ENCODE peak calls at places on chromosome 10, in six cellular contexts. I is osteoblast, C is Peyer's patch, K is EL, T is Calu3, J is psoas muscle. G is an unnamed sample.

GRCh38 chr10:78300526-78300925 is 266.9 kb downstream of the RPS24 start:
- DNase-seq in C (no peak), T (no peak), I (no peak), K (no peak), J (no peak), G (no peak)

GRCh38 chr10:86443936-86444335 is 77.3 kb upstream of the GRID1 start:
- DNase-seq in C (no peak), I (no peak), T (no peak), J (no peak), K (peak), G (no peak)

GRCh38 chr10:126429275-126429674 is 41.0 kb upstream of the ADAM12 start:
- DNase-seq in T (no peak), K (no peak), I (no peak), J (no peak), C (no peak), G (no peak)

GRCh38 chr10:102397222-102398171 is 2.0 kb downstream of the NFKB2 start:
- DNase-seq in C (no peak), T (no peak), I (peak), J (no peak), K (no peak), G (no peak)

GRCh38 chr10:29470355-29470705 is 164.4 kb downstream of the SVIL start:
- DNase-seq in C (no peak), K (no peak), I (no peak), J (peak), T (no peak), G (no peak)

GRCh38 chr10:22333167-22333566 is 12.1 kb upstream of the SPAG6 start:
- DNase-seq in I (no peak), C (no peak), K (no peak), J (no peak), T (no peak), G (no peak)

GRCh38 chr10:24771943-24772747 is 48.5 kb upstream of the ARHGAP21 start:
- DNase-seq in I (peak), K (no peak), C (no peak), J (no peak), T (no peak), G (no peak)

GRCh38 chr10:12790270-12790669 is 211.2 kb downstream of the CCDC3 start:
- DNase-seq in C (no peak), K (no peak), J (no peak), I (peak), T (no peak), G (no peak)

GRCh38 chr10:54703086-54703485 is 97.9 kb downstream of the PCDH15 start:
- DNase-seq in J (no peak), T (no peak), C (no peak), I (no peak), K (no peak), G (no peak)

GRCh38 chr10:62811159-62811875 is 4.8 kb downstream of the EGR2 start:
- DNase-seq in T (no peak), I (no peak), C (no peak), K (no peak), J (no peak), G (no peak)

GRCh38 chr10:22437620-22438588 is 92.6 kb downstream of the SPAG6 start:
- DNase-seq in T (no peak), K (peak), I (peak), C (no peak), J (no peak), G (no peak)